ENCODE peak calls at places on chromosome 16, in nine cellular contexts. F is K562, X is sigmoid colon, L is MM.1S, J is neuronal stem cell, Q is adrenal gland, G is upper lobe of right lung, H is upper lobe of left lung, P is mucosa of descending colon. Y is an unnamed sample.

GRCh38 chr16:57016301-57016700 is 26.9 kb downstream of the NLRC5 start:
- DNase-seq in F (no peak), X (no peak), L (no peak), J (no peak), Q (no peak), G (no peak), H (no peak), P (no peak), Y (no peak)

GRCh38 chr16:84190731-84191388 is at the start of gene ADAD2:
- DNase-seq in F (peak; percentile 51), X (no peak), L (no peak), J (no peak), Q (no peak), G (no peak), H (no peak), P (no peak), Y (peak; percentile 65)

GRCh38 chr16:55668337-55669281 is 12.8 kb downstream of the SLC6A2 start:
- DNase-seq in F (no peak), X (no peak), L (no peak), J (no peak), Q (peak; percentile 24), G (no peak), H (no peak), P (no peak), Y (no peak)

GRCh38 chr16:3094289-3095027 is 4.6 kb downstream of the ZSCAN10 start:
- DNase-seq in F (peak; percentile 80), X (no peak), L (peak; percentile 54), J (no peak), Q (no peak), G (no peak), H (no peak), P (peak; percentile 80), Y (peak; percentile 32)

GRCh38 chr16:27326738-27327585 is 13.2 kb downstream of the IL4R start:
- DNase-seq in F (no peak), X (peak; percentile 96), L (no peak), J (no peak), Q (peak; percentile 93), G (peak; percentile 88), H (peak; percentile 96), P (peak; percentile 75), Y (peak; percentile 77)

GRCh38 chr16:85085721-85086120 is 26.6 kb downstream of the CIBAR2 start:
- DNase-seq in F (no peak), X (no peak), L (no peak), J (no peak), Q (no peak), G (no peak), H (no peak), P (no peak), Y (no peak)

GRCh38 chr16:28930652-28931051 is 1.1 kb upstream of the CD19 start:
- DNase-seq in F (no peak), X (no peak), L (no peak), J (peak; percentile 75), Q (no peak), G (no peak), H (no peak), P (no peak), Y (no peak)

GRCh38 chr16:1371054-1371978 is 19.6 kb downstream of the GNPTG start:
- DNase-seq in F (no peak), X (no peak), L (no peak), J (no peak), Q (no peak), G (no peak), H (no peak), P (no peak), Y (no peak)

GRCh38 chr16:85568519-85568918 is 44.6 kb upstream of the GSE1 start:
- DNase-seq in F (peak; percentile 88), X (no peak), L (no peak), J (no peak), Q (no peak), G (peak; percentile 87), H (peak; percentile 88), P (peak; percentile 86), Y (no peak)

GRCh38 chr16:26717826-26718225 is 348.9 kb upstream of the C16orf82 start:
- DNase-seq in F (no peak), X (no peak), L (no peak), J (no peak), Q (no peak), G (no peak), H (no peak), P (no peak), Y (no peak)

GRCh38 chr16:17426451-17426850 is 44.3 kb downstream of the XYLT1 start:
- DNase-seq in F (no peak), X (no peak), L (no peak), J (no peak), Q (no peak), G (no peak), H (no peak), P (peak; percentile 40), Y (peak; percentile 8)

GRCh38 chr16:54627616-54628015 is 303.0 kb upstream of the IRX5 start:
- DNase-seq in F (no peak), X (no peak), L (no peak), J (no peak), Q (no peak), G (no peak), H (no peak), P (no peak), Y (no peak)

GRCh38 chr16:3751878-3752277 is 34.6 kb upstream of the TRAP1 start:
- DNase-seq in F (no peak), X (no peak), L (no peak), J (no peak), Q (no peak), G (no peak), H (no peak), P (no peak), Y (no peak)

GRCh38 chr16:370980-371728 is 816 bp upstream of the MRPL28 start:
- DNase-seq in F (peak; percentile 55), X (peak; percentile 70), L (no peak), J (no peak), Q (no peak), G (peak; percentile 64), H (no peak), P (no peak), Y (no peak)

GRCh38 chr16:66844009-66844341 is 239 bp upstream of the CA7 start:
- DNase-seq in F (no peak), X (no peak), L (no peak), J (no peak), Q (no peak), G (no peak), H (no peak), P (no peak), Y (no peak)
- H3K4me3 ChIP-seq in F (no peak overlapping the region), X (no peak overlapping the region), L (no peak overlapping the region), J (peak overlapping the region; percentile 82), Q (no peak overlapping the region), G (peak overlapping the region; percentile 39), H (peak overlapping the region; percentile 47), P (no peak overlapping the region), Y (peak overlapping the region; percentile 43)

GRCh38 chr16:65319621-65320231 is 197.9 kb upstream of the CDH11 start:
- DNase-seq in F (no peak), X (no peak), L (no peak), J (no peak), Q (no peak), G (no peak), H (no peak), P (no peak), Y (no peak)

GRCh38 chr16:65318590-65319267 is 196.9 kb upstream of the CDH11 start:
- DNase-seq in F (no peak), X (no peak), L (no peak), J (no peak), Q (no peak), G (no peak), H (no peak), P (no peak), Y (no peak)

GRCh38 chr16:65327346-65327745 is 205.5 kb upstream of the CDH11 start:
- DNase-seq in F (no peak), X (no peak), L (no peak), J (no peak), Q (no peak), G (no peak), H (no peak), P (no peak), Y (no peak)

GRCh38 chr16:65318138-65318537 is 196.3 kb upstream of the CDH11 start:
- DNase-seq in F (no peak), X (no peak), L (no peak), J (no peak), Q (no peak), G (no peak), H (no peak), P (no peak), Y (no peak)

DNA sequence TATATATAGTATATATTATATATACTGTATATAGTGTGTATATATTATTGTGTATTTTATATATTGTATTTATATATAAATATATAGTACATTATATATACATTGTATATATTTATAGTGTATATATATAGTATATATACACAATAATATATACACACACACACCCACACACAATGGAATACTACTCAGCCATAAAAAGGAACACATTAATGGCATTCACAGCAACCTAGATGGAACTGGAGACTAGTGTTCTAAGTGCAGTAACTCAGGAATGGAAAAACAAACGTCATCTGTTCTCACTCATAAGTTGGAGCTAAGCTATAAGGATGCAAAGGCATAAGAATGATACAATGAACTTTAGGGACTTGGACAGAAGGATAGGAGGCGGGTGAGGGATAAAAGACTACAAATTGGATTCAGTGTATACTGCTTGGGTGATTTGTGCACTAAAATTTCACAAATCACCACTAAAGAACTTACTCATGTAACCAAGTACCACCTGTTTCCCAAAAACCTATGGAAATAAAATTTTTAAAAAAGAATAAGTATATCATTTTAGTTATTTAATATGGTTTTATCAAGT is 201.9 kb upstream of the CDH11 start:
- DNase-seq in F (no peak), X (no peak), L (no peak), J (no peak), Q (no peak), G (no peak), H (no peak), P (no peak), Y (no peak)
- H3K9me3 ChIP-seq in F (no peaks in the 10 kb centered on the region), X (no peaks in the 10 kb centered on the region), L (no peaks in the 10 kb centered on the region), J (no peaks in the 10 kb centered on the region), Q (no peaks in the 10 kb centered on the region), G (no peaks in the 10 kb centered on the region), H (no peaks in the 10 kb centered on the region), P (no peaks in the 10 kb centered on the region), Y (no peaks in the 10 kb centered on the region)

DNA sequence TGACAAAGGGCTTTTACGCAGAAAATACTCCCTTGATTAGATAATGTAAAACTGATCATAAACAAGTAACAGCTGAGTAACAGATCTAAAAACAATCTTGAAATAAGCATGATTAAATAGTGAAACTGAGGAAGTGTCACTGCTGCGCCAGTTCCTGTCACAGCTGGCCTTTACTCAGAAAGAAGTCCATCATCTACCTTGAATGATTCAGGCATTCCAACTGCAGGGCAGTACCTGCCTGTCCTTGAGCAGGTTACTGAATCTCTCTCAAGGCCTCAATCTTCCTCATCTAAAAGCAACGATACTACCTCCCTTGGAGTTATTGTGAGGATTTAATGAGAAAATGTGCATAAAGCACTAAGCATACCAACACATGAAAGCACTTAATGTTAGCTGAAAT is 12.7 kb downstream of the PHLPP2 start:
- DNase-seq in F (no peak), X (no peak), L (peak; percentile 62), J (no peak), Q (no peak), G (no peak), H (no peak), P (no peak), Y (no peak)
- H3K4me1 ChIP-seq in F (no peaks in the 10 kb centered on the region), X (no peaks in the 10 kb centered on the region), L (peaks cover 24% of the 10 kb centered on the region), J (peaks cover 5% of the 10 kb centered on the region), Q (peaks cover 19% of the 10 kb centered on the region), G (peaks cover 4% of the 10 kb centered on the region), H (no peaks in the 10 kb centered on the region), P (peaks cover 10% of the 10 kb centered on the region), Y (peaks cover 24% of the 10 kb centered on the region)

DNA sequence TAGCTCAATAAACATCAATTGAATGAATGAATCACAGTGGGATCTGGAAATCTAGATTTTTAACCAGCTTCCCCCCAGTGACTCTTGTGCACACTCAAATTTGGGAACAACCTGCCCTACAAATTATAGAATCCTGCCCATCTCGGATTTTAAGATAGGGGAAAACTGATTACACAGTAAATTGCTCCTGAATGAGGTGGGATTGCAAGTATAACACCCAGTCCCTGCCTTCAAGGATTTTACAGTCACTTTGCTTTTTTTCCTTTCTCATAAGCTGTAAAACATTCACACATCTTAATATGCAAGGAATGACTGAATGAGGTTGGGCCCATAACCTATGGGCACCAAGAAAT is 48.5 kb downstream of the TEKT5 start:
- DNase-seq in F (no peak), X (no peak), L (no peak), J (no peak), Q (no peak), G (no peak), H (no peak), P (no peak), Y (no peak)
- H3K4me3 ChIP-seq in F (no peak overlapping the region), X (no peak overlapping the region), L (no peak overlapping the region), J (no peak overlapping the region), Q (no peak overlapping the region), G (no peak overlapping the region), H (no peak overlapping the region), P (no peak overlapping the region), Y (no peak overlapping the region)